ENCODE peak calls at places on chromosomes 6 and 20, in six cellular contexts. F is K562, V is HCT116, J is A549, R is H1, E is SK-N-SH. L is an unnamed sample.

GRCh38 chr6:33787336-33787953 is 1.5 kb downstream of the LEMD2 start:
- DNase-seq in E (no peak), R (no peak), J (no peak), F (peak; percentile 34), V (no peak), L (peak; percentile 41)

GRCh38 chr20:10747019-10747418 is 73.2 kb upstream of the JAG1 start:
- DNase-seq in E (no peak), V (no peak), J (no peak), R (no peak), F (no peak), L (no peak)

GRCh38 chr6:23533311-23533710 is 592.7 kb upstream of the NRSN1 start:
- DNase-seq in E (no peak), R (no peak), V (no peak), F (no peak), J (no peak), L (no peak)

GRCh38 chr20:50189681-50190250 is 864 bp upstream of the CEBPB start:
- DNase-seq in F (peak; percentile 65), R (no peak), V (no peak), J (no peak), E (no peak), L (no peak)

GRCh38 chr6:143205170-143205879 is 144.6 kb downstream of the AIG1 start:
- DNase-seq in E (peak; percentile 41), R (no peak), F (no peak), V (no peak), J (no peak), L (no peak)

GRCh38 chr6:30888472-30889137 is 4.3 kb downstream of the DDR1 start:
- DNase-seq in V (no peak), J (no peak), F (peak; percentile 73), R (no peak), E (peak; percentile 33), L (peak; percentile 58)

GRCh38 chr6:130282234-130282995 is 59.7 kb upstream of the SAMD3 start:
- DNase-seq in R (no peak), V (peak; percentile 10), F (no peak), J (no peak), E (peak; percentile 1), L (peak; percentile 45)

GRCh38 chr6:36692220-36692619 is 5.4 kb upstream of the RAB44 start:
- DNase-seq in J (no peak), V (no peak), R (no peak), F (no peak), E (no peak), L (no peak)

GRCh38 chr20:36147707-36148106 is 6.8 kb upstream of the EPB41L1 start:
- DNase-seq in V (no peak), E (no peak), J (no peak), R (no peak), F (no peak), L (peak; percentile 81)
- TF ChIP-seq RAD21 in V (no peak), E (no peak), J (no peak), R (no peak), F (no peak), L (no peak)

GRCh38 chr6:20630617-20631448 is 96.6 kb downstream of the CDKAL1 start:
- DNase-seq in V (peak; percentile 63), E (no peak), J (no peak), R (no peak), F (no peak), L (no peak)
- TF ChIP-seq RAD21 in V (no peak), E (no peak), J (no peak), R (no peak), F (no peak), L (no peak)

GRCh38 chr6:40148882-40149573 is 214.8 kb upstream of the MOCS1 start:
- DNase-seq in R (no peak), V (no peak), E (no peak), J (no peak), F (no peak), L (no peak)
- TF ChIP-seq RAD21 in R (no peak), V (no peak), E (no peak), J (no peak), F (no peak), L (no peak)

GRCh38 chr20:64269604-64270411 is 14.3 kb downstream of the PCMTD2 start:
- DNase-seq in V (no peak), F (no peak), E (no peak), R (no peak), J (no peak), L (no peak)
- TF ChIP-seq RAD21 in V (no peak), F (no peak), E (no peak), R (no peak), J (no peak), L (no peak)

DNA sequence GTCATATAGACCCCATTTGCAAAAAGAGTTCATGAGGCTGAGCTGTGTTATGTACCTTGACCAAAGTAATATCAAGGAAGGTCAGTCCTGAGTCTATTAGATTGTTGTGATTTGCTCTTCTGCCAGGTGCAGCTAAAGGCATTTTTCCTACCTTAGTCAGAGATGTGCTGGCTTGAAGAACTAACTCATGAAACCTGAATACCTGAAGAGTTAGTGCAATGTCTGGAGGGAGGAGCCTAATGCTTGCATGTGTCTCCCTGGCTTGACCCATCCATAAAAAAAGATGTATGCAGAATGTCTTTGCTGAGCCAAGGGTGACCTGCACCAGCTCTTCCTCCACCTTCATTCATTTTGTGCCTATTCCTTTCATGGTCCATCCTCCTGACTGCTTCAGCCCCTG is 742.0 kb downstream of the KIF16B start:
- DNase-seq in E (no peak), R (no peak), J (no peak), V (no peak), F (no peak), L (no peak)
- TF ChIP-seq RAD21 in E (no peak), R (no peak), J (no peak), V (no peak), F (no peak), L (no peak)

GRCh38 chr6:139844907-139845306 is 470.5 kb upstream of the CITED2 start:
- DNase-seq in V (no peak), R (no peak), E (no peak), F (no peak), J (no peak), L (no peak)

GRCh38 chr6:139841794-139842215 is 467.4 kb upstream of the CITED2 start:
- DNase-seq in F (no peak), V (no peak), J (no peak), E (no peak), R (no peak), L (no peak)

GRCh38 chr6:139834232-139834631 is 459.8 kb upstream of the CITED2 start:
- DNase-seq in V (no peak), R (no peak), F (no peak), E (no peak), J (no peak), L (no peak)

GRCh38 chr6:139839506-139840156 is 465.2 kb upstream of the CITED2 start:
- DNase-seq in R (no peak), J (no peak), V (no peak), E (no peak), F (no peak), L (no peak)
- TF ChIP-seq RAD21 in R (no peak), J (no peak), V (no peak), E (no peak), F (no peak), L (no peak)

DNA sequence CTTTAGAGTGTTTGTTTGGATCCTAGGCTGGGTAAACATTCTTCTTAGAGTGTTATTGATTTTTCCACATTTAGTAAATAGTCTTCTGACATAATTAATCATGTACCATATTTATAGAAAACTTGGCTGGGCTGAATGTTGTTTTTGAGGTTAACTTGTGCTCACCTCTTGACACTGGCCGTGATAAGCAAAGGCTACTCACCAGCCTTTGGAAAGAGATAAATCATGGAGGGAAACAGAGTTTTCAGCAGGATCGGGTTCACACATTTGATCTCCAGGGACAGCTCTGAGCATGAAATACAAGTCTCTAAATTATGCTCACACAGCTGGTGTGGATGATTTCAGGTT is 6.3 kb upstream of the CD93 start:
- DNase-seq in J (no peak), V (no peak), E (no peak), R (no peak), F (peak; percentile 37), L (no peak)
- TF ChIP-seq RAD21 in J (no peak), V (no peak), E (no peak), R (no peak), F (no peak), L (no peak)